ENCODE peak calls at places on chromosomes 3 and 15, in ten cellular contexts. One of them, this sample, is unnamed.

GRCh38 chr3:24167468-24167867 is 222.4 kb downstream of the NR1D2 start:
- DNase-seq in HFF-Myc: no peak
- DNase-seq in IMR-90: no peak
- DNase-seq in AG04450: no peak
- DNase-seq in fibroblast of pulmonary artery: no peak
- DNase-seq in heart left ventricle: no peak
- DNase-seq in thoracic aorta: no peak
- DNase-seq in BJ: no peak
- DNase-seq in MCF 10A: no peak
- DNase-seq in coronary artery: no peak
- DNase-seq in this sample: no peak

GRCh38 chr15:85048430-85048829 is 66.8 kb downstream of the PDE8A start:
- DNase-seq in HFF-Myc: no peak
- DNase-seq in IMR-90: peak; percentile 64
- DNase-seq in AG04450: no peak
- DNase-seq in fibroblast of pulmonary artery: no peak
- DNase-seq in heart left ventricle: no peak
- DNase-seq in thoracic aorta: no peak
- DNase-seq in BJ: no peak
- DNase-seq in MCF 10A: no peak
- DNase-seq in coronary artery: no peak
- DNase-seq in this sample: no peak

GRCh38 chr3:194617058-194617671 is 16.1 kb downstream of the TMEM44 start:
- DNase-seq in HFF-Myc: no peak
- DNase-seq in IMR-90: no peak
- DNase-seq in AG04450: no peak
- DNase-seq in fibroblast of pulmonary artery: no peak
- DNase-seq in heart left ventricle: no peak
- DNase-seq in thoracic aorta: no peak
- DNase-seq in BJ: no peak
- DNase-seq in MCF 10A: no peak
- DNase-seq in coronary artery: peak; percentile 58
- DNase-seq in this sample: no peak

GRCh38 chr3:150879141-150879540 is 26.1 kb downstream of the MINDY4B start:
- DNase-seq in HFF-Myc: no peak
- DNase-seq in IMR-90: no peak
- DNase-seq in AG04450: no peak
- DNase-seq in fibroblast of pulmonary artery: no peak
- DNase-seq in heart left ventricle: no peak
- DNase-seq in thoracic aorta: no peak
- DNase-seq in BJ: no peak
- DNase-seq in MCF 10A: no peak
- DNase-seq in coronary artery: no peak
- DNase-seq in this sample: no peak

GRCh38 chr3:15479602-15480248 is 41.8 kb downstream of the COLQ start:
- DNase-seq in HFF-Myc: no peak
- DNase-seq in IMR-90: no peak
- DNase-seq in AG04450: no peak
- DNase-seq in fibroblast of pulmonary artery: no peak
- DNase-seq in heart left ventricle: no peak
- DNase-seq in thoracic aorta: no peak
- DNase-seq in BJ: no peak
- DNase-seq in MCF 10A: no peak
- DNase-seq in coronary artery: no peak
- DNase-seq in this sample: no peak

GRCh38 chr3:46984591-46985459 is 5.4 kb downstream of the NBEAL2 start:
- DNase-seq in HFF-Myc: no peak
- DNase-seq in IMR-90: no peak
- DNase-seq in AG04450: no peak
- DNase-seq in fibroblast of pulmonary artery: no peak
- DNase-seq in heart left ventricle: no peak
- DNase-seq in thoracic aorta: no peak
- DNase-seq in BJ: no peak
- DNase-seq in MCF 10A: no peak
- DNase-seq in coronary artery: no peak
- DNase-seq in this sample: no peak

GRCh38 chr15:79185199-79185598 is 94.6 kb upstream of the RASGRF1 start:
- DNase-seq in HFF-Myc: no peak
- DNase-seq in IMR-90: no peak
- DNase-seq in AG04450: no peak
- DNase-seq in fibroblast of pulmonary artery: no peak
- DNase-seq in heart left ventricle: no peak
- DNase-seq in thoracic aorta: no peak
- DNase-seq in BJ: no peak
- DNase-seq in MCF 10A: no peak
- DNase-seq in coronary artery: no peak
- DNase-seq in this sample: no peak

GRCh38 chr3:161343986-161344385 is 27.3 kb downstream of the SPTSSB start:
- DNase-seq in HFF-Myc: no peak
- DNase-seq in IMR-90: no peak
- DNase-seq in AG04450: no peak
- DNase-seq in fibroblast of pulmonary artery: no peak
- DNase-seq in heart left ventricle: no peak
- DNase-seq in thoracic aorta: no peak
- DNase-seq in BJ: no peak
- DNase-seq in MCF 10A: peak; percentile 16
- DNase-seq in coronary artery: no peak
- DNase-seq in this sample: no peak

GRCh38 chr3:146163584-146163983 is 2.6 kb upstream of the PLOD2 start:
- DNase-seq in HFF-Myc: no peak
- DNase-seq in IMR-90: peak; percentile 94
- DNase-seq in AG04450: no peak
- DNase-seq in fibroblast of pulmonary artery: peak; percentile 97
- DNase-seq in heart left ventricle: no peak
- DNase-seq in thoracic aorta: no peak
- DNase-seq in BJ: peak; percentile 83
- DNase-seq in MCF 10A: peak; percentile 95
- DNase-seq in coronary artery: no peak
- DNase-seq in this sample: no peak
- TF ChIP-seq CTCF in HFF-Myc: no peak
- TF ChIP-seq CTCF in IMR-90: peak; percentile 30
- TF ChIP-seq CTCF in AG04450: peak; percentile 24
- TF ChIP-seq CTCF in fibroblast of pulmonary artery: peak; percentile 33
- TF ChIP-seq CTCF in heart left ventricle: no peak
- TF ChIP-seq CTCF in thoracic aorta: peak; percentile 58
- TF ChIP-seq CTCF in BJ: no peak
- TF ChIP-seq CTCF in MCF 10A: no peak
- TF ChIP-seq CTCF in coronary artery: peak; percentile 18
- TF ChIP-seq CTCF in this sample: peak; percentile 15

GRCh38 chr3:27993061-27993460 is 248.4 kb upstream of the CMC1 start:
- DNase-seq in HFF-Myc: no peak
- DNase-seq in IMR-90: no peak
- DNase-seq in AG04450: no peak
- DNase-seq in fibroblast of pulmonary artery: no peak
- DNase-seq in heart left ventricle: no peak
- DNase-seq in thoracic aorta: no peak
- DNase-seq in BJ: no peak
- DNase-seq in MCF 10A: no peak
- DNase-seq in coronary artery: no peak
- DNase-seq in this sample: no peak

GRCh38 chr3:27990837-27991236 is 250.6 kb upstream of the CMC1 start:
- DNase-seq in HFF-Myc: no peak
- DNase-seq in IMR-90: no peak
- DNase-seq in AG04450: no peak
- DNase-seq in fibroblast of pulmonary artery: no peak
- DNase-seq in heart left ventricle: no peak
- DNase-seq in thoracic aorta: no peak
- DNase-seq in BJ: no peak
- DNase-seq in MCF 10A: no peak
- DNase-seq in coronary artery: no peak
- DNase-seq in this sample: no peak

GRCh38 chr3:27985369-27986035 is 255.9 kb upstream of the CMC1 start:
- DNase-seq in HFF-Myc: no peak
- DNase-seq in IMR-90: no peak
- DNase-seq in AG04450: no peak
- DNase-seq in fibroblast of pulmonary artery: no peak
- DNase-seq in heart left ventricle: no peak
- DNase-seq in thoracic aorta: no peak
- DNase-seq in BJ: no peak
- DNase-seq in MCF 10A: no peak
- DNase-seq in coronary artery: no peak
- DNase-seq in this sample: no peak

GRCh38 chr3:27986204-27986879 is 255.1 kb upstream of the CMC1 start:
- DNase-seq in HFF-Myc: no peak
- DNase-seq in IMR-90: no peak
- DNase-seq in AG04450: no peak
- DNase-seq in fibroblast of pulmonary artery: no peak
- DNase-seq in heart left ventricle: no peak
- DNase-seq in thoracic aorta: no peak
- DNase-seq in BJ: no peak
- DNase-seq in MCF 10A: no peak
- DNase-seq in coronary artery: no peak
- DNase-seq in this sample: no peak

DNA sequence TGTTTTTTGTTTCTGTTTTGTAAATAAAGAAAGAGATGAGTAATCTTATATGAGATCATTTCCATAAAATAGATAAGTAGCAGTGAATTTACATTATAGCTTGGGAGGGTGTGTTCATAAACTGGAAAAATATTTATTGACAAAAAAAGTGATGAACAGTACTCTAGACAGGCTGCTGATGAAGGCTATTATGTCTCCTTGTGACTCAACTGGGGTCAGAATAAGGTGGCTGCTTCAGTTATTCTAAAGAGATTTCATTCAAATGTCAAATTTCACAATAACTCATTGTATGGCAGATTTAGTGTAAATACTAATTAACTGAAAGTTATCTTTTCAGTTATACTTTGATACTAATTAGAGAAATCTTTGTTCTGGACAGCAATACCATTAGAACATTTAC is 251.1 kb upstream of the CMC1 start:
- DNase-seq in HFF-Myc: no peak
- DNase-seq in IMR-90: no peak
- DNase-seq in AG04450: no peak
- DNase-seq in fibroblast of pulmonary artery: no peak
- DNase-seq in heart left ventricle: no peak
- DNase-seq in thoracic aorta: no peak
- DNase-seq in BJ: no peak
- DNase-seq in MCF 10A: no peak
- DNase-seq in coronary artery: no peak
- DNase-seq in this sample: no peak
- TF ChIP-seq CTCF in HFF-Myc: no peak
- TF ChIP-seq CTCF in IMR-90: no peak
- TF ChIP-seq CTCF in AG04450: no peak
- TF ChIP-seq CTCF in fibroblast of pulmonary artery: no peak
- TF ChIP-seq CTCF in heart left ventricle: no peak
- TF ChIP-seq CTCF in thoracic aorta: no peak
- TF ChIP-seq CTCF in BJ: no peak
- TF ChIP-seq CTCF in MCF 10A: no peak
- TF ChIP-seq CTCF in coronary artery: no peak
- TF ChIP-seq CTCF in this sample: no peak

GRCh38 chr3:481680-482079 is 285.1 kb downstream of the CHL1 start:
- DNase-seq in HFF-Myc: no peak
- DNase-seq in IMR-90: no peak
- DNase-seq in AG04450: no peak
- DNase-seq in fibroblast of pulmonary artery: no peak
- DNase-seq in heart left ventricle: no peak
- DNase-seq in thoracic aorta: no peak
- DNase-seq in BJ: no peak
- DNase-seq in MCF 10A: peak; percentile 6
- DNase-seq in coronary artery: no peak
- DNase-seq in this sample: no peak
- TF ChIP-seq CTCF in HFF-Myc: no peak
- TF ChIP-seq CTCF in IMR-90: no peak
- TF ChIP-seq CTCF in AG04450: peak; percentile 20
- TF ChIP-seq CTCF in fibroblast of pulmonary artery: peak; percentile 4
- TF ChIP-seq CTCF in heart left ventricle: no peak
- TF ChIP-seq CTCF in thoracic aorta: no peak
- TF ChIP-seq CTCF in BJ: no peak
- TF ChIP-seq CTCF in MCF 10A: peak; percentile 11
- TF ChIP-seq CTCF in coronary artery: no peak
- TF ChIP-seq CTCF in this sample: no peak

GRCh38 chr3:140247775-140248174 is 312.8 kb downstream of the CLSTN2 start:
- DNase-seq in HFF-Myc: no peak
- DNase-seq in IMR-90: no peak
- DNase-seq in AG04450: no peak
- DNase-seq in fibroblast of pulmonary artery: no peak
- DNase-seq in heart left ventricle: no peak
- DNase-seq in thoracic aorta: no peak
- DNase-seq in BJ: no peak
- DNase-seq in MCF 10A: no peak
- DNase-seq in coronary artery: no peak
- DNase-seq in this sample: no peak

GRCh38 chr3:140250945-140251344 is 316.0 kb downstream of the CLSTN2 start:
- DNase-seq in HFF-Myc: no peak
- DNase-seq in IMR-90: no peak
- DNase-seq in AG04450: no peak
- DNase-seq in fibroblast of pulmonary artery: no peak
- DNase-seq in heart left ventricle: peak; percentile 47
- DNase-seq in thoracic aorta: no peak
- DNase-seq in BJ: no peak
- DNase-seq in MCF 10A: no peak
- DNase-seq in coronary artery: no peak
- DNase-seq in this sample: no peak

GRCh38 chr3:140249188-140249587 is 314.2 kb downstream of the CLSTN2 start:
- DNase-seq in HFF-Myc: no peak
- DNase-seq in IMR-90: no peak
- DNase-seq in AG04450: no peak
- DNase-seq in fibroblast of pulmonary artery: no peak
- DNase-seq in heart left ventricle: no peak
- DNase-seq in thoracic aorta: no peak
- DNase-seq in BJ: no peak
- DNase-seq in MCF 10A: no peak
- DNase-seq in coronary artery: no peak
- DNase-seq in this sample: no peak

GRCh38 chr3:140251678-140252077 is 316.7 kb downstream of the CLSTN2 start:
- DNase-seq in HFF-Myc: no peak
- DNase-seq in IMR-90: no peak
- DNase-seq in AG04450: no peak
- DNase-seq in fibroblast of pulmonary artery: no peak
- DNase-seq in heart left ventricle: no peak
- DNase-seq in thoracic aorta: no peak
- DNase-seq in BJ: no peak
- DNase-seq in MCF 10A: no peak
- DNase-seq in coronary artery: no peak
- DNase-seq in this sample: no peak

DNA sequence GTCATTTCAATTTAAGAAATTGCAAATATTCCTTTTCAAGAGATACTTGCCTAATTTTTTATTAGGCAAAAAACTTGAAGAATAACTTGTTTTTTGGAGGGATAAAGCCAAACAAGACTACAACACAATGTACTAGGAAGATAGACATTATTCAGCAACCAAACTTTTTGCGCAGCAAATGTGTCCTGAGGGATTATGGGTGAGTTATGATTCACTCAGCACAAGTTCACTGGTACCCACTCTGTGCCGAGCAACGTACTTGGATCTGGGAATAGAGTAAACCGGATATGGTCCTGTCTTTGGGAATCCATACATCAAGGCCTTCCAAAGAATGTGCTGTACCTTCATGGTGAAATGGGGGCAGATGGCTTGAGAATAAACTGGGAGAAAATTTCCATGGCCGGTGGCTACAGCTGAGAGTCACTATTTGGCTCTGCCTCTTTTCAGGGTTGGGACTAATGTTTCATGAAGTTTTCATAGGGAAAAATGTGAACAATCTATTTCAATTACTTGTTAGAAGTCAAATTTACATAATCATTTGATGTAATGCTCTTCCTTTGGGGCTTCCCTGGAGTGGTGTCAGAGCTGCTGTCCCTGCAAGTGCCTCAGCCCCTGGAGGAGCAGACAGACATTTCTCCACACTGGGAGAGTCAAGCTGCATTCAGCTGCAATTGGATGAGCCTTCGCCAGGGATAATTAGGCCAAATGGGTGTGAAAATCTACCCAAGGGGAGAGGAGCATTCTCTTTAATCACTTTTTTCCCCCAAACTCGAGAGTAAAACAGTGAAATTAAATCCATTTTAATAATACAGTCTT is 315.2 kb downstream of the CLSTN2 start:
- DNase-seq in HFF-Myc: no peak
- DNase-seq in IMR-90: no peak
- DNase-seq in AG04450: no peak
- DNase-seq in fibroblast of pulmonary artery: no peak
- DNase-seq in heart left ventricle: peak; percentile 42
- DNase-seq in thoracic aorta: no peak
- DNase-seq in BJ: no peak
- DNase-seq in MCF 10A: no peak
- DNase-seq in coronary artery: no peak
- DNase-seq in this sample: no peak
- TF ChIP-seq CTCF in HFF-Myc: no peak
- TF ChIP-seq CTCF in IMR-90: no peak
- TF ChIP-seq CTCF in AG04450: no peak
- TF ChIP-seq CTCF in fibroblast of pulmonary artery: no peak
- TF ChIP-seq CTCF in heart left ventricle: no peak
- TF ChIP-seq CTCF in thoracic aorta: no peak
- TF ChIP-seq CTCF in BJ: no peak
- TF ChIP-seq CTCF in MCF 10A: no peak
- TF ChIP-seq CTCF in coronary artery: no peak
- TF ChIP-seq CTCF in this sample: no peak

This sample was measured in body of pancreas.